ENCODE peak calls at places on chromosomes 6 and 20, in eight cellular contexts. One of them, this sample, is unnamed.

GRCh38 chr20:1887321-1887720 is 7.9 kb upstream of the SIRPA start:
- DNase-seq in foreskin fibroblast: no peak
- DNase-seq in NT2/D1: no peak
- DNase-seq in GM10248: no peak
- DNase-seq in fibroblast of pulmonary artery: no peak
- DNase-seq in RPMI8226: no peak
- DNase-seq in lower lobe of right lung: no peak
- DNase-seq in T-helper 17 cell: no peak
- DNase-seq in this sample: no peak

GRCh38 chr6:84052204-84052882 is 18.8 kb downstream of the MRAP2 start:
- DNase-seq in foreskin fibroblast: peak
- DNase-seq in NT2/D1: peak
- DNase-seq in GM10248: no peak
- DNase-seq in fibroblast of pulmonary artery: peak
- DNase-seq in RPMI8226: no peak
- DNase-seq in lower lobe of right lung: no peak
- DNase-seq in T-helper 17 cell: no peak
- DNase-seq in this sample: peak

GRCh38 chr6:143336446-143337152 is 113.9 kb downstream of the ADAT2 start:
- DNase-seq in foreskin fibroblast: peak
- DNase-seq in NT2/D1: no peak
- DNase-seq in GM10248: no peak
- DNase-seq in fibroblast of pulmonary artery: peak
- DNase-seq in RPMI8226: no peak
- DNase-seq in lower lobe of right lung: no peak
- DNase-seq in T-helper 17 cell: no peak
- DNase-seq in this sample: no peak

GRCh38 chr6:144953552-144954240 is 668.6 kb downstream of the UTRN start:
- DNase-seq in foreskin fibroblast: peak
- DNase-seq in NT2/D1: no peak
- DNase-seq in GM10248: no peak
- DNase-seq in fibroblast of pulmonary artery: peak
- DNase-seq in RPMI8226: no peak
- DNase-seq in lower lobe of right lung: no peak
- DNase-seq in T-helper 17 cell: no peak
- DNase-seq in this sample: peak

GRCh38 chr6:144104898-144105487 is 9.6 kb upstream of the SF3B5 start:
- DNase-seq in foreskin fibroblast: peak
- DNase-seq in NT2/D1: no peak
- DNase-seq in GM10248: peak
- DNase-seq in fibroblast of pulmonary artery: peak
- DNase-seq in RPMI8226: peak
- DNase-seq in lower lobe of right lung: no peak
- DNase-seq in T-helper 17 cell: no peak
- DNase-seq in this sample: peak

GRCh38 chr6:2865270-2866182 is 23.9 kb upstream of the SERPINB1 start:
- DNase-seq in foreskin fibroblast: peak
- DNase-seq in NT2/D1: no peak
- DNase-seq in GM10248: no peak
- DNase-seq in fibroblast of pulmonary artery: peak
- DNase-seq in RPMI8226: no peak
- DNase-seq in lower lobe of right lung: no peak
- DNase-seq in T-helper 17 cell: no peak
- DNase-seq in this sample: no peak

GRCh38 chr6:151723152-151723551 is 84.3 kb upstream of the ESR1 start:
- DNase-seq in foreskin fibroblast: no peak
- DNase-seq in NT2/D1: no peak
- DNase-seq in GM10248: peak
- DNase-seq in fibroblast of pulmonary artery: no peak
- DNase-seq in RPMI8226: no peak
- DNase-seq in lower lobe of right lung: no peak
- DNase-seq in T-helper 17 cell: no peak
- DNase-seq in this sample: no peak

GRCh38 chr6:108781419-108782110 is 66.7 kb upstream of the ARMC2 start:
- DNase-seq in foreskin fibroblast: no peak
- DNase-seq in NT2/D1: peak
- DNase-seq in GM10248: no peak
- DNase-seq in fibroblast of pulmonary artery: peak
- DNase-seq in RPMI8226: no peak
- DNase-seq in lower lobe of right lung: no peak
- DNase-seq in T-helper 17 cell: no peak
- DNase-seq in this sample: no peak

GRCh38 chr20:62010551-62011402 is 54.9 kb downstream of the TAF4 start:
- DNase-seq in foreskin fibroblast: peak
- DNase-seq in NT2/D1: peak
- DNase-seq in GM10248: peak
- DNase-seq in fibroblast of pulmonary artery: peak
- DNase-seq in RPMI8226: peak
- DNase-seq in lower lobe of right lung: no peak
- DNase-seq in T-helper 17 cell: peak
- DNase-seq in this sample: peak

GRCh38 chr6:57242505-57242904 is 20.4 kb upstream of the RAB23 start:
- DNase-seq in foreskin fibroblast: peak
- DNase-seq in NT2/D1: no peak
- DNase-seq in GM10248: no peak
- DNase-seq in fibroblast of pulmonary artery: peak
- DNase-seq in RPMI8226: no peak
- DNase-seq in lower lobe of right lung: no peak
- DNase-seq in T-helper 17 cell: no peak
- DNase-seq in this sample: peak

GRCh38 chr20:42604998-42605970 is 584.4 kb downstream of the PTPRT start:
- DNase-seq in foreskin fibroblast: no peak
- DNase-seq in NT2/D1: no peak
- DNase-seq in GM10248: no peak
- DNase-seq in fibroblast of pulmonary artery: no peak
- DNase-seq in RPMI8226: no peak
- DNase-seq in lower lobe of right lung: no peak
- DNase-seq in T-helper 17 cell: no peak
- DNase-seq in this sample: no peak

GRCh38 chr6:31762878-31763616 is 591 bp downstream of the SAPCD1 start:
- DNase-seq in foreskin fibroblast: no peak
- DNase-seq in NT2/D1: no peak
- DNase-seq in GM10248: no peak
- DNase-seq in fibroblast of pulmonary artery: no peak
- DNase-seq in RPMI8226: no peak
- DNase-seq in lower lobe of right lung: no peak
- DNase-seq in T-helper 17 cell: no peak
- DNase-seq in this sample: no peak

GRCh38 chr6:137264308-137265075 is 45.3 kb upstream of the IFNGR1 start:
- DNase-seq in foreskin fibroblast: peak
- DNase-seq in NT2/D1: no peak
- DNase-seq in GM10248: no peak
- DNase-seq in fibroblast of pulmonary artery: no peak
- DNase-seq in RPMI8226: no peak
- DNase-seq in lower lobe of right lung: no peak
- DNase-seq in T-helper 17 cell: no peak
- DNase-seq in this sample: no peak

GRCh38 chr6:113405326-113406050 is 451.7 kb upstream of the MARCKS start:
- DNase-seq in foreskin fibroblast: peak
- DNase-seq in NT2/D1: no peak
- DNase-seq in GM10248: no peak
- DNase-seq in fibroblast of pulmonary artery: no peak
- DNase-seq in RPMI8226: no peak
- DNase-seq in lower lobe of right lung: no peak
- DNase-seq in T-helper 17 cell: no peak
- DNase-seq in this sample: peak

GRCh38 chr6:160461641-160462040 is 113.5 kb downstream of the SLC22A3 start:
- DNase-seq in foreskin fibroblast: peak
- DNase-seq in NT2/D1: no peak
- DNase-seq in GM10248: no peak
- DNase-seq in fibroblast of pulmonary artery: peak
- DNase-seq in RPMI8226: no peak
- DNase-seq in lower lobe of right lung: no peak
- DNase-seq in T-helper 17 cell: no peak
- DNase-seq in this sample: no peak

GRCh38 chr20:59508729-59509128 is 95.6 kb upstream of the PHACTR3 start:
- DNase-seq in foreskin fibroblast: no peak
- DNase-seq in NT2/D1: no peak
- DNase-seq in GM10248: no peak
- DNase-seq in fibroblast of pulmonary artery: no peak
- DNase-seq in RPMI8226: peak
- DNase-seq in lower lobe of right lung: no peak
- DNase-seq in T-helper 17 cell: no peak
- DNase-seq in this sample: no peak

GRCh38 chr20:10665027-10665561 is 8.7 kb downstream of the JAG1 start:
- DNase-seq in foreskin fibroblast: no peak
- DNase-seq in NT2/D1: no peak
- DNase-seq in GM10248: no peak
- DNase-seq in fibroblast of pulmonary artery: peak
- DNase-seq in RPMI8226: no peak
- DNase-seq in lower lobe of right lung: no peak
- DNase-seq in T-helper 17 cell: no peak
- DNase-seq in this sample: no peak

GRCh38 chr6:34000281-34000680 is 145.6 kb downstream of the GRM4 start:
- DNase-seq in foreskin fibroblast: no peak
- DNase-seq in NT2/D1: no peak
- DNase-seq in GM10248: no peak
- DNase-seq in fibroblast of pulmonary artery: no peak
- DNase-seq in RPMI8226: no peak
- DNase-seq in lower lobe of right lung: peak
- DNase-seq in T-helper 17 cell: no peak
- DNase-seq in this sample: no peak

GRCh38 chr6:134453792-134454510 is 136.0 kb upstream of the SGK1 start:
- DNase-seq in foreskin fibroblast: no peak
- DNase-seq in NT2/D1: no peak
- DNase-seq in GM10248: no peak
- DNase-seq in fibroblast of pulmonary artery: no peak
- DNase-seq in RPMI8226: no peak
- DNase-seq in lower lobe of right lung: no peak
- DNase-seq in T-helper 17 cell: no peak
- DNase-seq in this sample: no peak

GRCh38 chr20:23293689-23294088 is 56.9 kb upstream of the NXT1 start:
- DNase-seq in foreskin fibroblast: no peak
- DNase-seq in NT2/D1: no peak
- DNase-seq in GM10248: no peak
- DNase-seq in fibroblast of pulmonary artery: no peak
- DNase-seq in RPMI8226: peak
- DNase-seq in lower lobe of right lung: no peak
- DNase-seq in T-helper 17 cell: no peak
- DNase-seq in this sample: no peak

GRCh38 chr20:45114465-45115385 is at the start of gene WFDC5:
- DNase-seq in foreskin fibroblast: no peak
- DNase-seq in NT2/D1: no peak
- DNase-seq in GM10248: peak
- DNase-seq in fibroblast of pulmonary artery: no peak
- DNase-seq in RPMI8226: no peak
- DNase-seq in lower lobe of right lung: no peak
- DNase-seq in T-helper 17 cell: no peak
- DNase-seq in this sample: no peak

This sample was measured in AG09309.